ENCODE peak calls at places on chromosomes 2 and 18, in seven cellular contexts. X is endothelial cell of umbilical vein, Y is K562, K is HCT116, A is HepG2, N is H1, T is GM12878. Z is an unnamed sample.

GRCh38 chr2:8643238-8643995 is 38.4 kb upstream of the ID2 start:
- DNase-seq in X (no peak), Y (no peak), K (no peak), A (no peak), N (no peak), T (no peak), Z (no peak)

GRCh38 chr2:96359310-96359709 is 23.7 kb downstream of the NCAPH start:
- DNase-seq in X (no peak), Y (no peak), K (no peak), A (no peak), N (no peak), T (no peak), Z (no peak)

GRCh38 chr2:235990344-235990743 is 177.8 kb downstream of the GBX2 start:
- DNase-seq in X (no peak), Y (no peak), K (no peak), A (no peak), N (no peak), T (no peak), Z (no peak)

GRCh38 chr2:208807756-208808155 is 401.2 kb downstream of the PTH2R start:
- DNase-seq in X (no peak), Y (no peak), K (no peak), A (no peak), N (no peak), T (no peak), Z (no peak)

GRCh38 chr2:22355816-22356433 is 1029.1 kb upstream of the KLHL29 start:
- DNase-seq in X (no peak), Y (peak), K (no peak), A (peak), N (no peak), T (no peak), Z (peak)

GRCh38 chr18:55264108-55264507 is 304.8 kb upstream of the CCDC68 start:
- DNase-seq in X (peak), Y (no peak), K (no peak), A (no peak), N (no peak), T (no peak), Z (no peak)

GRCh38 chr2:68695971-68696370 is 38.6 kb upstream of the ARHGAP25 start:
- DNase-seq in X (no peak), Y (no peak), K (no peak), A (no peak), N (no peak), T (no peak), Z (no peak)

GRCh38 chr18:37207343-37207742 is 358.3 kb downstream of the CELF4 start:
- DNase-seq in X (no peak), Y (no peak), K (no peak), A (no peak), N (no peak), T (no peak), Z (no peak)

GRCh38 chr2:60000681-60001080 is 552.8 kb downstream of the BCL11A start:
- DNase-seq in X (no peak), Y (no peak), K (no peak), A (no peak), N (no peak), T (no peak), Z (no peak)

GRCh38 chr2:24919977-24920812 is at the start of gene ADCY3:
- DNase-seq in X (no peak), Y (peak), K (no peak), A (no peak), N (no peak), T (no peak), Z (no peak)

GRCh38 chr2:25672500-25673169 is 742 bp downstream of the DTNB start:
- DNase-seq in X (peak), Y (no peak), K (no peak), A (peak), N (no peak), T (no peak), Z (no peak)

GRCh38 chr2:15275341-15275740 is 285.8 kb downstream of the NBAS start:
- DNase-seq in X (no peak), Y (no peak), K (no peak), A (peak), N (no peak), T (no peak), Z (no peak)

GRCh38 chr2:241882090-241882625 is 12.6 kb downstream of the RTP5 start:
- DNase-seq in X (no peak), Y (peak), K (no peak), A (no peak), N (no peak), T (no peak), Z (no peak)

GRCh38 chr18:13136689-13137040 is 81.9 kb upstream of the LDLRAD4 start:
- DNase-seq in X (peak), Y (no peak), K (no peak), A (no peak), N (no peak), T (no peak), Z (no peak)

GRCh38 chr18:11872479-11873136 is 21.4 kb downstream of the CHMP1B start:
- DNase-seq in X (peak), Y (peak), K (peak), A (peak), N (no peak), T (no peak), Z (no peak)

GRCh38 chr18:68215931-68216330 is 499.0 kb downstream of the TMX3 start:
- DNase-seq in X (no peak), Y (no peak), K (no peak), A (no peak), N (no peak), T (no peak), Z (no peak)

GRCh38 chr2:174717273-174717672 is 47.0 kb downstream of the CHRNA1 start:
- DNase-seq in X (no peak), Y (no peak), K (no peak), A (no peak), N (no peak), T (no peak), Z (peak)

GRCh38 chr2:113361051-113361450 is 76.4 kb upstream of the ZNG1B start:
- DNase-seq in X (no peak), Y (no peak), K (no peak), A (no peak), N (no peak), T (no peak), Z (no peak)

GRCh38 chr18:3554091-3554601 is 104.2 kb downstream of the TGIF1 start:
- DNase-seq in X (no peak), Y (no peak), K (no peak), A (peak), N (peak), T (no peak), Z (no peak)

GRCh38 chr2:231593666-231594065 is 1.0 kb downstream of the TEX44 start:
- DNase-seq in X (no peak), Y (no peak), K (no peak), A (no peak), N (no peak), T (no peak), Z (no peak)

GRCh38 chr2:127400897-127401756 is 13.4 kb upstream of the MAP3K2 start:
- DNase-seq in X (peak), Y (no peak), K (no peak), A (peak), N (no peak), T (no peak), Z (no peak)

GRCh38 chr18:74115046-74115445 is 32.6 kb downstream of the FBXO15 start:
- DNase-seq in X (no peak), Y (no peak), K (no peak), A (no peak), N (no peak), T (no peak), Z (no peak)

GRCh38 chr2:126106006-126106405 is 550.0 kb upstream of the GYPC start:
- DNase-seq in X (no peak), Y (no peak), K (no peak), A (no peak), N (no peak), T (no peak), Z (no peak)

GRCh38 chr18:11884396-11885030 is 23.6 kb downstream of the MPPE1 start:
- DNase-seq in X (no peak), Y (no peak), K (no peak), A (no peak), N (no peak), T (no peak), Z (no peak)

GRCh38 chr2:120343100-120343432 is 2.9 kb upstream of the INHBB start:
- DNase-seq in X (no peak), Y (no peak), K (no peak), A (no peak), N (no peak), T (no peak), Z (no peak)

GRCh38 chr2:60438653-60439052 is 114.8 kb downstream of the BCL11A start:
- DNase-seq in X (no peak), Y (no peak), K (no peak), A (no peak), N (no peak), T (no peak), Z (no peak)

GRCh38 chr2:43294973-43295603 is 68.7 kb upstream of the ZFP36L2 start:
- DNase-seq in X (no peak), Y (no peak), K (no peak), A (no peak), N (no peak), T (no peak), Z (no peak)

GRCh38 chr2:124520953-124521352 is 495.9 kb downstream of the CNTNAP5 start:
- DNase-seq in X (no peak), Y (no peak), K (no peak), A (no peak), N (no peak), T (no peak), Z (no peak)

DNA sequence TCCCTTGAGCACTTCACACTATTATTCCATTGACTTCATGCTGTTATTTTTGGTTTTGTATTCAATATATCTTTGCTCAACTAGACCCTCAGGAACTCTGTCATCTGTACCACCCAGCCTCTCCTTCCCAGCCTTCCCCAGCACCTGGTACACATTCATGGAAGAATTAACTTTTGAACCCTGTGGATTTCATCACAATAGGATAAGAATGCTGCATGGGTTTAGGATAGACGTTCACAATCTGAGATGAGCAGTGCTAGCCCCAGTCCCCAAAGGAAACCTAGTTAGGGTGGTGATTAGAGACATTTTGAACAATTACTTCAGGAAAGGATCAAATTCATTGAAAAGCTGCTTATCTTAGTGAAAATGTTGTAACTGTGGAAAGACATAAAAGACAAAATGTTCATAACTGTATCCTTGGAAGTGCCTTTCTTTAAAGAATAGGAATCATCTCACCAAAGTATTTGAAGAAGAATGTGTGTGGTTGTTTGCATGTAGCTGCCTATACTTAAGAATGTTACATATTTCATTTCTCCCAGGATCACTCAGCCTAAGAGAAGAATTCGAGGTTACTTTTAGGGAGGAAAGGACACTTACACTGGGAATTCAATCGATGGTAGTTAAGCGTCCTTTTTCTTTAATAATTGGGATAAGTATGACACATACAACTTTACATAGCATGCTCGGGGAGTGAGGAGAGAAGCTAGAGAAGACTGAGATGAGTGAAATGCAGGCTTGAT is 21.8 kb upstream of the CYP1B1 start:
- DNase-seq in X (no peak), Y (no peak), K (no peak), A (no peak), N (no peak), T (no peak), Z (no peak)
- H3K9ac ChIP-seq in X (no peak), Y (no peak), K (no peak), A (no peak), N (no peak), T (peak), Z (peak)

GRCh38 chr2:237715459-237715947 is 83.1 kb upstream of the RBM44 start:
- DNase-seq in X (peak), Y (no peak), K (no peak), A (peak), N (no peak), T (no peak), Z (no peak)
- TF ChIP-seq POLR2AphosphoS5 in X (peak), Y (no peak), K (no peak), A (peak), N (no peak), T (no peak), Z (no peak)

DNA sequence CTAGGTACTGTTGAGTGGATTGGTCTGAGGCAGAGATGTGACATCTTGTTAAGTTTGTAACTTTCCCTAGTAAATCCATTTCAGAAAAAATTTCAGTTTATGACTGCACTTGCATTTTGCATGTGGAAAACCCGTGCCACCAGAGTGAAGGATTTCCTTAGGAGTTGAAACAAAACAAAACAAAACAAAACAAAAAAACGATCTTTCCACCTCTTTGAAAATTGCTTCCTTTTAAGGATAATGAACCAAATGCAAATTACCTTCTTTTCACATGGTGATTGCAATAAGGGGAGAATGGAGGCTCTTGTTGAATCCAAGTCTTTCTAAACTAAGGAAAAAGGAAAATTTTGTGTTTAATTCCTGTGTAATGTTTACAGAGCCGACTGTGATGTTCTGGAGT is 43.2 kb downstream of the PHLPP1 start:
- DNase-seq in X (peak), Y (no peak), K (no peak), A (no peak), N (no peak), T (no peak), Z (no peak)
- H3K4me3 ChIP-seq in X (no peak), Y (no peak), K (no peak), A (no peak), N (no peak), T (no peak), Z (no peak)

GRCh38 chr2:219433666-219434467 is 776 bp upstream of the SPEG start:
- DNase-seq in X (no peak), Y (peak), K (peak), A (peak), N (peak), T (no peak), Z (no peak)

GRCh38 chr2:219430633-219431615 is 3.7 kb upstream of the SPEG start:
- DNase-seq in X (peak), Y (no peak), K (no peak), A (peak), N (no peak), T (no peak), Z (no peak)

GRCh38 chr2:219426534-219427136 is 8.0 kb upstream of the SPEG start:
- DNase-seq in X (no peak), Y (no peak), K (no peak), A (no peak), N (no peak), T (no peak), Z (no peak)

GRCh38 chr2:219428469-219428868 is 6.2 kb upstream of the SPEG start:
- DNase-seq in X (no peak), Y (no peak), K (no peak), A (no peak), N (no peak), T (no peak), Z (no peak)

GRCh38 chr2:219429958-219430586 is 4.6 kb upstream of the SPEG start:
- DNase-seq in X (no peak), Y (no peak), K (no peak), A (no peak), N (no peak), T (no peak), Z (no peak)
- H3K9ac ChIP-seq in X (no peak), Y (no peak), K (no peak), A (no peak), N (no peak), T (no peak), Z (no peak)

GRCh38 chr18:76431437-76432273 is 63.4 kb downstream of the ZNF516 start:
- DNase-seq in X (no peak), Y (peak), K (no peak), A (no peak), N (no peak), T (no peak), Z (no peak)

GRCh38 chr18:76429262-76430126 is 65.5 kb downstream of the ZNF516 start:
- DNase-seq in X (no peak), Y (no peak), K (no peak), A (no peak), N (no peak), T (no peak), Z (no peak)

GRCh38 chr18:76430636-76431035 is 64.4 kb downstream of the ZNF516 start:
- DNase-seq in X (no peak), Y (no peak), K (no peak), A (no peak), N (no peak), T (no peak), Z (no peak)

GRCh38 chr18:76426738-76427305 is 68.2 kb downstream of the ZNF516 start:
- DNase-seq in X (no peak), Y (peak), K (peak), A (peak), N (no peak), T (no peak), Z (no peak)

DNA sequence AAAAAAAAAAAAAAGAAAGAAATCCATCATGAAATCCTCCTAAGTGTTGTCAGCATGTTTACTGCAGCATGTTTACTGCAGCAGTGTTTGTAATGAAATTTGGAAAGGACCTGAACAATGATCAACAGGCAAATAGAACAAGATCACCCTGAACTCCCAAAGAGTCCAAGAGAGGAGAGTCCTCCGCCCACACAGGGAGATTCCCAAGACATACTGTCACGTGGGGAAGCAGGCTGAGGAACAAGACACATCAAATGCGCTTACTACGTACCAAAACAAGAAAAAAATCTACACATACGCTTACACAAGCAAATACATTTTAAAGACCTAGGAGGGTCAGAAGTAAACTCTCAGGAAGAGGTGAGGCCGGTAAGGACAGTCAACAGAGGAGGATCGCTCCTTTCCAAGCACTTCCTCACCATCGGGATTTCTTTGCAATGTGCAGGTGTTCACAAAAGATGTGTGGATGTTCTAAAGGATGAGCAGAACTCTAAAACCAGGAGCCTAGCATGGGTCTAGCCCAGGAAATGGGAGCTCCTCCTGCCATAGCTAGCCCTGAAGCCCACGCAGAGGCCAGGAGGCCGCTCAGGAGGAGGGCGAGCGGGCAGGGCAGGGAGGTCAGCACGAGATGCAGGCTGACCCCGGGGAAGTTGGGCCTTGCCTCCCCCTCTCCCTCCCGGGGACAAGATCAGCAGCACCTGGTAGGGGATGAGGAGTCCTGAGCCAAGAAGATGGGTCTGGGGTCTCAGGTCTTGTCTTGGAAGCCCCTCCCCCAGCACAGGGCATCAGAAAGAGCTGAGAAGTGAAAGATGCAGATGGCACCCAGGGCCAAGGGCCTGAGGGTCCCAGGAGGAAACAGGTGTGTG is 66.4 kb downstream of the ZNF516 start:
- DNase-seq in X (no peak), Y (no peak), K (no peak), A (no peak), N (no peak), T (no peak), Z (no peak)
- TF ChIP-seq POLR2AphosphoS5 in X (no peak), Y (no peak), K (no peak), A (no peak), N (no peak), T (no peak), Z (no peak)